ENCODE peak calls at places on chromosomes 7 and 10, in six cellular contexts. C, X, Q, R, N and Y are unnamed samples.
A peak's percentile ranks its signal among the peaks of the same experiment; 100 is the strongest.

GRCh38 chr10:14820010-14820774 is 17.6 kb downstream of the CDNF start:
- DNase-seq in C (peak; percentile 90), X (no peak), Q (no peak), R (no peak), N (no peak), Y (peak; percentile 37)

GRCh38 chr7:22087861-22088260 is 142.2 kb upstream of the CDCA7L start:
- DNase-seq in C (no peak), X (no peak), Q (peak; percentile 34), R (no peak), N (no peak), Y (no peak)

GRCh38 chr7:98470131-98470985 is 69.5 kb upstream of the BAIAP2L1 start:
- DNase-seq in C (peak; percentile 69), X (no peak), Q (peak; percentile 92), R (no peak), N (peak; percentile 95), Y (no peak)

GRCh38 chr10:12902135-12902572 is 99.4 kb downstream of the CCDC3 start:
- DNase-seq in C (peak; percentile 63), X (no peak), Q (no peak), R (peak; percentile 33), N (peak; percentile 72), Y (peak; percentile 57)

GRCh38 chr10:73576178-73576889 is 14.8 kb downstream of the USP54 start:
- DNase-seq in C (no peak), X (no peak), Q (no peak), R (no peak), N (peak; percentile 74), Y (no peak)

GRCh38 chr10:85648279-85648754 is 718.3 kb downstream of the GRID1 start:
- DNase-seq in C (no peak), X (no peak), Q (no peak), R (no peak), N (no peak), Y (peak; percentile 51)

GRCh38 chr7:22235134-22235533 is 121.8 kb downstream of the RAPGEF5 start:
- DNase-seq in C (no peak), X (no peak), Q (no peak), R (no peak), N (no peak), Y (no peak)

GRCh38 chr7:1667566-1668485 is 2.3 kb upstream of the ELFN1 start:
- DNase-seq in C (no peak), X (no peak), Q (peak; percentile 87), R (no peak), N (peak; percentile 17), Y (no peak)

GRCh38 chr10:6151087-6151977 is 51.4 kb upstream of the PFKFB3 start:
- DNase-seq in C (peak; percentile 60), X (no peak), Q (peak; percentile 64), R (no peak), N (peak; percentile 58), Y (no peak)

GRCh38 chr7:28409716-28410627 is 2.3 kb upstream of the CREB5 start:
- DNase-seq in C (peak; percentile 17), X (no peak), Q (peak; percentile 89), R (no peak), N (peak; percentile 42), Y (no peak)

GRCh38 chr7:55020481-55020871 is 1.7 kb downstream of the EGFR start:
- DNase-seq in C (peak; percentile 42), X (no peak), Q (no peak), R (no peak), N (peak; percentile 79), Y (no peak)

GRCh38 chr10:123043409-123043925 is 34.7 kb downstream of the ACADSB start:
- DNase-seq in C (peak; percentile 58), X (no peak), Q (no peak), R (peak; percentile 80), N (peak; percentile 39), Y (peak; percentile 7)

GRCh38 chr7:38863609-38864291 is 45.2 kb downstream of the VPS41 start:
- DNase-seq in C (no peak), X (no peak), Q (no peak), R (peak; percentile 85), N (peak; percentile 91), Y (no peak)

GRCh38 chr10:14779053-14779649 is 4.5 kb upstream of the FAM107B start:
- DNase-seq in C (peak; percentile 18), X (no peak), Q (no peak), R (no peak), N (no peak), Y (no peak)

GRCh38 chr7:70782729-70783290 is 349.1 kb upstream of the GALNT17 start:
- DNase-seq in C (no peak), X (no peak), Q (no peak), R (no peak), N (no peak), Y (no peak)

GRCh38 chr7:155058861-155059355 is 11.2 kb upstream of the HTR5A start:
- DNase-seq in C (no peak), X (no peak), Q (no peak), R (no peak), N (no peak), Y (no peak)

GRCh38 chr7:70325509-70326101 is 727.3 kb downstream of the AUTS2 start:
- DNase-seq in C (no peak), X (no peak), Q (no peak), R (no peak), N (no peak), Y (peak; percentile 54)

GRCh38 chr10:101130984-101131961 is at the start of gene TLX1:
- DNase-seq in C (no peak), X (no peak), Q (peak; percentile 88), R (no peak), N (peak; percentile 70), Y (no peak)

GRCh38 chr7:141511370-141512335 is 39.6 kb upstream of the AGK start:
- DNase-seq in C (no peak), X (no peak), Q (peak; percentile 73), R (no peak), N (peak; percentile 52), Y (no peak)

GRCh38 chr7:27071622-27072390 is 24.0 kb downstream of the HOXA1 start:
- DNase-seq in C (no peak), X (no peak), Q (no peak), R (no peak), N (no peak), Y (no peak)

GRCh38 chr10:103640436-103641181 is 147.1 kb downstream of the NEURL1 start:
- DNase-seq in C (no peak), X (no peak), Q (no peak), R (no peak), N (no peak), Y (no peak)

GRCh38 chr10:117360994-117361667 is 14.1 kb downstream of the PDZD8 start:
- DNase-seq in C (no peak), X (no peak), Q (no peak), R (no peak), N (no peak), Y (no peak)

GRCh38 chr7:143452495-143452894 is 9.2 kb downstream of the TAS2R60 start:
- DNase-seq in C (no peak), X (no peak), Q (no peak), R (no peak), N (no peak), Y (no peak)

GRCh38 chr10:125061557-125062243 is 98.7 kb downstream of the CTBP2 start:
- DNase-seq in C (no peak), X (no peak), Q (no peak), R (no peak), N (no peak), Y (no peak)
- TF ChIP-seq POLR2A in C (no peak), X (no peak), Q (no peak), R (no peak), N (no peak), Y (no peak)

GRCh38 chr7:192035-192649 is at the start of gene FAM20C:
- DNase-seq in C (peak; percentile 91), X (no peak), Q (peak; percentile 98), R (peak; percentile 23), N (peak; percentile 88), Y (peak; percentile 99)
- TF ChIP-seq POLR2A in C (peak; percentile 80), X (peak; percentile 13), Q (no peak), R (peak; percentile 62), N (peak; percentile 71), Y (peak; percentile 47)

GRCh38 chr10:110313674-110314073 is 9.0 kb upstream of the SMNDC1 start:
- DNase-seq in C (no peak), X (no peak), Q (no peak), R (no peak), N (no peak), Y (no peak)

GRCh38 chr10:110311357-110311949 is 6.7 kb upstream of the SMNDC1 start:
- DNase-seq in C (peak; percentile 54), X (no peak), Q (no peak), R (peak; percentile 80), N (peak; percentile 67), Y (no peak)

GRCh38 chr10:110307805-110308204 is 3.1 kb upstream of the SMNDC1 start:
- DNase-seq in C (no peak), X (no peak), Q (no peak), R (no peak), N (no peak), Y (no peak)

GRCh38 chr10:110312206-110312605 is 7.5 kb upstream of the SMNDC1 start:
- DNase-seq in C (no peak), X (no peak), Q (no peak), R (no peak), N (no peak), Y (no peak)

DNA sequence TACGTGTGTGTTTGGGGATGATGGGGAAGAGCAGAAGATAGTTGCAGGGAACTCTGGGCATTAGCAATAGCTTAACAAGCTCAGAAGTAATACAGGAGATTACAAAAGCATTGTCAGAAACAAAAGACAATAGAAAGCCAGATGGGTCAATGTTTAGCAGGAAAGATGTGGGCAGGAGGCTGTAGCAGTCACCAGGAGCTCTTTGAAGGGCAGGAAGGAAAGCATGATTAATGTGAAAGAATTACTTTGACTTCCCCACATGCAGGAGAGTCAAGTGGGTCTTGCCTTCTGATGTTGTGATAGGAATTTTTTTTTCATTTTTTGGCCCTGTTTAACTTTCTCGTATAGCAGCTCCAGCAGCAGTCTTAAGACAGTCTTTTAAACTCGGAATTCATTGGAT is 6.0 kb upstream of the SMNDC1 start:
- DNase-seq in C (no peak), X (no peak), Q (no peak), R (no peak), N (no peak), Y (no peak)
- TF ChIP-seq POLR2A in C (no peak), X (no peak), Q (no peak), R (no peak), N (no peak), Y (no peak)

GRCh38 chr10:69835875-69836727 is 34.4 kb downstream of the COL13A1 start:
- DNase-seq in C (no peak), X (no peak), Q (peak; percentile 44), R (no peak), N (no peak), Y (no peak)

GRCh38 chr10:69838418-69838817 is 36.7 kb downstream of the COL13A1 start:
- DNase-seq in C (no peak), X (no peak), Q (no peak), R (no peak), N (no peak), Y (no peak)

GRCh38 chr10:69837261-69837660 is 35.6 kb downstream of the COL13A1 start:
- DNase-seq in C (no peak), X (no peak), Q (no peak), R (no peak), N (no peak), Y (no peak)

GRCh38 chr10:69836728-69837025 is 35.0 kb downstream of the COL13A1 start:
- DNase-seq in C (no peak), X (no peak), Q (no peak), R (no peak), N (no peak), Y (no peak)

DNA sequence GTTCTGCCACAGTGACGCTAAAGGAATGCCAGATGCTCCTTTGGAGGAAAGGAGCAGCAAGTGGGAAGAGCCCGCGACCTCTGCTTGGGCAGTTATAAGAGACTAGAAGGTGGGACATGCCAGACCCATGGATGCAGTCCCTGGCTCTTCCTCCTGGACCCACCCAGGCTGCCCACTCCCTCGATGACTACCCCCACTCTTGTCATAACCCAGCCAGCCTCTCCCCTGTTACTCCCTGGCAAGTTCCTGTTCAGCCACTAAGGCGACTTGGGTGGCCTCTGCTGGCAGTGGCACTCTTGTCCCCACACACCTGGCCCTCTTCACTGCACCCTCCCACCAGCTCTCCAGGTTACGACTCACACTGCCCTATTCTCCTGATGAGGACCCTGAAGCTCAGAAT is 33.5 kb downstream of the COL13A1 start:
- DNase-seq in C (no peak), X (no peak), Q (no peak), R (no peak), N (no peak), Y (no peak)
- TF ChIP-seq POLR2A in C (no peak), X (no peak), Q (no peak), R (no peak), N (no peak), Y (no peak)